ENCODE peak calls at places on chromosomes 1 and 21, in ten cellular contexts. B, I, K, O, D, X, J, C, R and A are unnamed samples.

GRCh38 chr1:216246577-216246976 is 176.7 kb downstream of the USH2A start:
- DNase-seq in B (no peak), I (no peak), K (no peak), O (no peak), D (no peak), X (no peak), J (no peak), C (no peak), R (no peak), A (no peak)

GRCh38 chr1:1842360-1843146 is 48.3 kb downstream of the GNB1 start:
- DNase-seq in B (no peak), I (no peak), K (no peak), O (peak; percentile 34), D (no peak), X (no peak), J (no peak), C (no peak), R (no peak), A (no peak)

GRCh38 chr1:185813401-185813979 is 79.3 kb downstream of the HMCN1 start:
- DNase-seq in B (peak; percentile 2), I (no peak), K (peak; percentile 64), O (peak; percentile 16), D (no peak), X (peak; percentile 70), J (no peak), C (peak; percentile 44), R (no peak), A (no peak)

GRCh38 chr1:218473527-218473926 is 128.4 kb downstream of the TGFB2 start:
- DNase-seq in B (no peak), I (no peak), K (peak; percentile 47), O (no peak), D (no peak), X (no peak), J (no peak), C (peak; percentile 67), R (no peak), A (no peak)

GRCh38 chr1:86708923-86709322 is 4.5 kb downstream of the SH3GLB1 start:
- DNase-seq in B (no peak), I (no peak), K (peak; percentile 66), O (no peak), D (no peak), X (peak; percentile 6), J (no peak), C (no peak), R (no peak), A (no peak)

GRCh38 chr1:52423771-52424170 is 19.4 kb downstream of the PRPF38A start:
- DNase-seq in B (peak; percentile 49), I (no peak), K (no peak), O (no peak), D (no peak), X (no peak), J (no peak), C (no peak), R (peak; percentile 16), A (no peak)

GRCh38 chr21:45040114-45040715 is 34.2 kb upstream of the ADARB1 start:
- DNase-seq in B (no peak), I (no peak), K (no peak), O (no peak), D (no peak), X (no peak), J (no peak), C (no peak), R (no peak), A (no peak)

GRCh38 chr1:151352001-151352718 is 5.1 kb upstream of the RFX5 start:
- DNase-seq in B (no peak), I (no peak), K (peak; percentile 55), O (no peak), D (no peak), X (peak; percentile 24), J (no peak), C (peak; percentile 34), R (no peak), A (no peak)

GRCh38 chr1:245880754-245881403 is 626.2 kb downstream of the SMYD3 start:
- DNase-seq in B (no peak), I (no peak), K (peak; percentile 100), O (no peak), D (no peak), X (peak; percentile 38), J (no peak), C (peak; percentile 91), R (no peak), A (no peak)

GRCh38 chr1:97814121-97814520 is 106.7 kb downstream of the DPYD start:
- DNase-seq in B (no peak), I (no peak), K (peak; percentile 29), O (no peak), D (no peak), X (peak; percentile 21), J (no peak), C (no peak), R (no peak), A (no peak)

GRCh38 chr1:7680791-7681165 is 90.3 kb upstream of the VAMP3 start:
- DNase-seq in B (no peak), I (no peak), K (no peak), O (no peak), D (peak; percentile 44), X (no peak), J (peak; percentile 61), C (no peak), R (no peak), A (no peak)

GRCh38 chr1:10216148-10216749 is 5.9 kb downstream of the KIF1B start:
- DNase-seq in B (no peak), I (no peak), K (no peak), O (no peak), D (no peak), X (no peak), J (no peak), C (no peak), R (no peak), A (no peak)

GRCh38 chr1:33272509-33272908 is 16.2 kb downstream of the ZNF362 start:
- DNase-seq in B (no peak), I (no peak), K (no peak), O (no peak), D (no peak), X (no peak), J (no peak), C (no peak), R (no peak), A (no peak)

GRCh38 chr1:159170639-159171038 is 776 bp upstream of the CADM3 start:
- DNase-seq in B (no peak), I (no peak), K (peak; percentile 81), O (no peak), D (no peak), X (peak; percentile 74), J (no peak), C (no peak), R (no peak), A (no peak)

GRCh38 chr1:184992271-184992670 is 18.0 kb upstream of the NIBAN1 start:
- DNase-seq in B (no peak), I (no peak), K (no peak), O (no peak), D (no peak), X (peak; percentile 58), J (no peak), C (no peak), R (no peak), A (no peak)

GRCh38 chr1:116868386-116868785 is 41.3 kb upstream of the PTGFRN start:
- DNase-seq in B (no peak), I (no peak), K (no peak), O (no peak), D (no peak), X (no peak), J (no peak), C (peak; percentile 45), R (no peak), A (no peak)

GRCh38 chr1:69523032-69523431 is 44.7 kb upstream of the LRRC7 start:
- DNase-seq in B (no peak), I (no peak), K (peak; percentile 90), O (no peak), D (no peak), X (peak; percentile 82), J (no peak), C (peak; percentile 87), R (no peak), A (no peak)